ENCODE peak calls at places on chromosome 11, in six cellular contexts. L is NCI-H1092 treated with DMSO at 0.1 percent for 48 hours; Q is GM12865; K is CD4-positive, alpha-beta T cell; W is OCI-LY7; S is stimulated activated naive CD4-positive, alpha-beta T cell. T is an unnamed sample.

GRCh38 chr11:36306888-36307287 is 10.8 kb downstream of the PRR5L start:
- DNase-seq in L (no peak), Q (no peak), W (no peak), S (no peak), K (no peak), T (peak; percentile 73)

GRCh38 chr11:50187220-50187619 is 154.5 kb downstream of the OR4C45 start:
- DNase-seq in Q (no peak), W (no peak), L (no peak), K (no peak), S (no peak), T (no peak)

GRCh38 chr11:134529212-134530096 is 117.4 kb upstream of the B3GAT1 start:
- DNase-seq in L (no peak), K (no peak), S (no peak), Q (no peak), W (no peak), T (no peak)

GRCh38 chr11:35138949-35139881 is at the start of gene CD44:
- DNase-seq in W (no peak), K (peak; percentile 75), Q (peak; percentile 81), S (peak; percentile 71), L (no peak), T (peak; percentile 90)

GRCh38 chr11:103035656-103036434 is 56.1 kb downstream of the DCUN1D5 start:
- DNase-seq in Q (peak; percentile 75), S (peak; percentile 61), L (peak; percentile 65), W (peak; percentile 84), K (no peak), T (peak; percentile 77)

GRCh38 chr11:114964676-114965214 is 286.4 kb downstream of the NXPE2 start:
- DNase-seq in K (no peak), S (no peak), W (no peak), Q (no peak), L (peak; percentile 25), T (peak; percentile 88)

GRCh38 chr11:75771646-75772410 is 3.2 kb downstream of the DGAT2 start:
- DNase-seq in W (no peak), K (no peak), S (no peak), Q (no peak), L (no peak), T (no peak)

GRCh38 chr11:64755681-64756361 is 4.0 kb downstream of the PYGM start:
- DNase-seq in L (no peak), Q (no peak), S (no peak), W (no peak), K (no peak), T (no peak)

GRCh38 chr11:99671808-99672409 is 651.2 kb downstream of the CNTN5 start:
- DNase-seq in Q (no peak), K (no peak), W (no peak), L (no peak), S (no peak), T (no peak)